ENCODE peak calls at places on chromosomes 3 and 15, in ten cellular contexts. One of them, this sample, is unnamed.
A peak's percentile ranks its signal among the peaks of the same experiment; 100 is the strongest.

GRCh38 chr3:135260025-135260424 is 465.0 kb downstream of the EPHB1 start:
- DNase-seq in RWPE1: no peak
- DNase-seq in choroid plexus epithelial cell: no peak
- DNase-seq in GM12864: no peak
- DNase-seq in AG04450: no peak
- DNase-seq in glutamatergic neuron: no peak
- DNase-seq in CD14-positive monocyte: no peak
- DNase-seq in body of pancreas: no peak
- DNase-seq in cardiac fibroblast: no peak
- DNase-seq in fibroblast of pulmonary artery: no peak
- DNase-seq in this sample: no peak

GRCh38 chr15:66007663-66008262 is 138.5 kb downstream of the RAB11A start:
- DNase-seq in RWPE1: no peak
- DNase-seq in choroid plexus epithelial cell: no peak
- DNase-seq in GM12864: no peak
- DNase-seq in AG04450: no peak
- DNase-seq in glutamatergic neuron: no peak
- DNase-seq in CD14-positive monocyte: no peak
- DNase-seq in body of pancreas: no peak
- DNase-seq in cardiac fibroblast: no peak
- DNase-seq in fibroblast of pulmonary artery: no peak
- DNase-seq in this sample: no peak

GRCh38 chr3:171260899-171261298 is 199.3 kb downstream of the TNIK start:
- DNase-seq in RWPE1: no peak
- DNase-seq in choroid plexus epithelial cell: no peak
- DNase-seq in GM12864: no peak
- DNase-seq in AG04450: no peak
- DNase-seq in glutamatergic neuron: no peak
- DNase-seq in CD14-positive monocyte: no peak
- DNase-seq in body of pancreas: no peak
- DNase-seq in cardiac fibroblast: no peak
- DNase-seq in fibroblast of pulmonary artery: no peak
- DNase-seq in this sample: no peak

GRCh38 chr15:63793046-63793483 is 40.7 kb downstream of the HERC1 start:
- DNase-seq in RWPE1: no peak
- DNase-seq in choroid plexus epithelial cell: no peak
- DNase-seq in GM12864: no peak
- DNase-seq in AG04450: no peak
- DNase-seq in glutamatergic neuron: no peak
- DNase-seq in CD14-positive monocyte: no peak
- DNase-seq in body of pancreas: no peak
- DNase-seq in cardiac fibroblast: no peak
- DNase-seq in fibroblast of pulmonary artery: no peak
- DNase-seq in this sample: no peak

GRCh38 chr3:50340404-50341329 is at the start of gene RASSF1:
- DNase-seq in RWPE1: no peak
- DNase-seq in choroid plexus epithelial cell: peak; percentile 65
- DNase-seq in GM12864: no peak
- DNase-seq in AG04450: no peak
- DNase-seq in glutamatergic neuron: no peak
- DNase-seq in CD14-positive monocyte: no peak
- DNase-seq in body of pancreas: no peak
- DNase-seq in cardiac fibroblast: peak; percentile 64
- DNase-seq in fibroblast of pulmonary artery: peak; percentile 41
- DNase-seq in this sample: peak; percentile 85

GRCh38 chr15:90099868-90100854 is 2.1 kb downstream of the IDH2 start:
- DNase-seq in RWPE1: peak; percentile 32
- DNase-seq in choroid plexus epithelial cell: peak; percentile 33
- DNase-seq in GM12864: no peak
- DNase-seq in AG04450: no peak
- DNase-seq in glutamatergic neuron: no peak
- DNase-seq in CD14-positive monocyte: no peak
- DNase-seq in body of pancreas: peak; percentile 79
- DNase-seq in cardiac fibroblast: peak; percentile 69
- DNase-seq in fibroblast of pulmonary artery: peak; percentile 58
- DNase-seq in this sample: no peak

GRCh38 chr3:42632146-42632545 is 21.4 kb upstream of the ZBTB47 start:
- DNase-seq in RWPE1: no peak
- DNase-seq in choroid plexus epithelial cell: peak; percentile 69
- DNase-seq in GM12864: no peak
- DNase-seq in AG04450: no peak
- DNase-seq in glutamatergic neuron: no peak
- DNase-seq in CD14-positive monocyte: no peak
- DNase-seq in body of pancreas: no peak
- DNase-seq in cardiac fibroblast: no peak
- DNase-seq in fibroblast of pulmonary artery: peak; percentile 23
- DNase-seq in this sample: no peak

GRCh38 chr3:190566043-190566933 is 52.4 kb downstream of the IL1RAP start:
- DNase-seq in RWPE1: peak; percentile 93
- DNase-seq in choroid plexus epithelial cell: peak; percentile 99
- DNase-seq in GM12864: no peak
- DNase-seq in AG04450: peak; percentile 98
- DNase-seq in glutamatergic neuron: no peak
- DNase-seq in CD14-positive monocyte: peak; percentile 98
- DNase-seq in body of pancreas: peak; percentile 72
- DNase-seq in cardiac fibroblast: peak; percentile 100
- DNase-seq in fibroblast of pulmonary artery: peak; percentile 100
- DNase-seq in this sample: no peak

GRCh38 chr3:69048990-69049389 is 3.1 kb downstream of the TMF1 start:
- DNase-seq in RWPE1: no peak
- DNase-seq in choroid plexus epithelial cell: no peak
- DNase-seq in GM12864: no peak
- DNase-seq in AG04450: no peak
- DNase-seq in glutamatergic neuron: no peak
- DNase-seq in CD14-positive monocyte: no peak
- DNase-seq in body of pancreas: no peak
- DNase-seq in cardiac fibroblast: no peak
- DNase-seq in fibroblast of pulmonary artery: no peak
- DNase-seq in this sample: no peak

GRCh38 chr3:69052567-69052898 is 400 bp upstream of the TMF1 start:
- DNase-seq in RWPE1: no peak
- DNase-seq in choroid plexus epithelial cell: no peak
- DNase-seq in GM12864: no peak
- DNase-seq in AG04450: no peak
- DNase-seq in glutamatergic neuron: no peak
- DNase-seq in CD14-positive monocyte: no peak
- DNase-seq in body of pancreas: no peak
- DNase-seq in cardiac fibroblast: no peak
- DNase-seq in fibroblast of pulmonary artery: no peak
- DNase-seq in this sample: no peak

DNA sequence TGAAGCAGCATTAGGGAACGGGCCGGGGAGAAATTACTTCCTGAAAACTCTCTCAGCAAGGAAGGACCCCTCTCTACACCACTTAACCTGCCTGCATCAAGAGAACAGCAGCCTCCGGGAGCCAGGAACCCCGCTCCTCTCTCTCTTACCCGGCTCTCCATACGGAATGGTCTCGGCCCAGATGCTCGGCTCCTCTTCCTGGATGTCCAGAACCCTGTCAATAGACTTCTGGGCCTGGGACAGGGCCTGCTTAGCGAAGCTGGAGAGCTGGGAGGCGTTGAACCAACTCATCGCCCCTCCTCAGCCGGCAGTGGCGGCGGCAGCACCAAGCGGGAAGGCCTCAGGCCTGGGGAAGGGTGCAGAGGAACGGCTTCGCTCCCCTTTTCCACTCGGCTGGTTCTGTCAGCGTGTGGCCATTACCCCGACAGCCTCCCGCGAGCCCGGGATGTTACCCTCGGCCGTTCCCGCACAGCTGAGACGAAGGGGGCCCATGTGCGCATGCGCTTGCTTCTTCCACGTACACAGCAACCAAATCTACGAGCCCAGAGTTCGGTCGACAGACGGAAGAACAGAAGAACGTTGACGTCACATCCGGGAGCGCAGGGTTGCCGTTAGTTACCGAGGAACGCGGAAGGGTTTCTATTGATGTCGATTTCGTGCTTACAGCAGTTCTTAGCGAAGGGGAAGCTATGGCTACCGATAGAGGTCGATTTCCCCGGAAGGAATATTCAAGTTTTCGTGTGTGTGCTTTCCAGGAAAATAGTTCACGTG is at the start of gene TMF1:
- DNase-seq in RWPE1: peak; percentile 94
- DNase-seq in choroid plexus epithelial cell: peak; percentile 100
- DNase-seq in GM12864: peak; percentile 99
- DNase-seq in AG04450: peak; percentile 99
- DNase-seq in glutamatergic neuron: peak; percentile 98
- DNase-seq in CD14-positive monocyte: peak; percentile 98
- DNase-seq in body of pancreas: peak; percentile 99
- DNase-seq in cardiac fibroblast: peak; percentile 99
- DNase-seq in fibroblast of pulmonary artery: peak; percentile 100
- DNase-seq in this sample: peak; percentile 92
- TF ChIP-seq CTCF in RWPE1: no peak
- TF ChIP-seq CTCF in choroid plexus epithelial cell: peak; percentile 8
- TF ChIP-seq CTCF in GM12864: no peak
- TF ChIP-seq CTCF in AG04450: no peak
- TF ChIP-seq CTCF in glutamatergic neuron: no peak
- TF ChIP-seq CTCF in CD14-positive monocyte: no peak
- TF ChIP-seq CTCF in body of pancreas: no peak
- TF ChIP-seq CTCF in cardiac fibroblast: no peak
- TF ChIP-seq CTCF in fibroblast of pulmonary artery: no peak
- TF ChIP-seq CTCF in this sample: no peak

GRCh38 chr3:68017069-68017468 is 362.7 kb upstream of the SUCLG2 start:
- DNase-seq in RWPE1: no peak
- DNase-seq in choroid plexus epithelial cell: no peak
- DNase-seq in GM12864: no peak
- DNase-seq in AG04450: no peak
- DNase-seq in glutamatergic neuron: no peak
- DNase-seq in CD14-positive monocyte: no peak
- DNase-seq in body of pancreas: no peak
- DNase-seq in cardiac fibroblast: no peak
- DNase-seq in fibroblast of pulmonary artery: no peak
- DNase-seq in this sample: no peak
- TF ChIP-seq CTCF in RWPE1: no peak
- TF ChIP-seq CTCF in choroid plexus epithelial cell: no peak
- TF ChIP-seq CTCF in GM12864: no peak
- TF ChIP-seq CTCF in AG04450: no peak
- TF ChIP-seq CTCF in glutamatergic neuron: no peak
- TF ChIP-seq CTCF in CD14-positive monocyte: no peak
- TF ChIP-seq CTCF in body of pancreas: peak; percentile 7
- TF ChIP-seq CTCF in cardiac fibroblast: no peak
- TF ChIP-seq CTCF in fibroblast of pulmonary artery: no peak
- TF ChIP-seq CTCF in this sample: no peak

DNA sequence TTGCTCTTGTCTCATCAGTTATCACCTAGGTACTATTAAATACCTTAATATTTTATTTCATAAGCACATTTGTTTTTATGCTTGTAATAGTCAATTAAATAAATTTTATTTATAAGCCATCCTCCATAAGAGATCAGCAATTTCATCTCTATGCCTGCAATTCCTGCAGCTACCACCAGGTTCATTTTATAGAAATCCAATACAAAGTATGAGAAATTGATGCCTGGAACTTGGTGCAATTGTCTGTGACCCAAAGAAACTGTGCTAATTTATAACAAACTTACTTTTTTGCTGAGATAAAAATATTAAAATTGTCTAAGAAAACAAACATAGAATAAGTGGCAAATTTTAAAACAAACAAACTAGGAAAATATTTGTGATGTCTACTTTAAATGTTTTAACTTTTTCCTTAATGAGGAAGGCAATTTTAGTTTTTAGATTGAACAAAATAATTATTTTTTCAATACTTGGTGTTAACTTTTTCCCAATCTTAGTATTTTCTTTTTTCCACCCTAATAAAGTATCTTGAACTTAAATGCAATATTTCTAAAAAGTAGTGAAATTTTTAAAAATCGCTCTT is 1026.6 kb downstream of the ROBO1 start:
- DNase-seq in RWPE1: no peak
- DNase-seq in choroid plexus epithelial cell: no peak
- DNase-seq in GM12864: no peak
- DNase-seq in AG04450: no peak
- DNase-seq in glutamatergic neuron: no peak
- DNase-seq in CD14-positive monocyte: no peak
- DNase-seq in body of pancreas: no peak
- DNase-seq in cardiac fibroblast: no peak
- DNase-seq in fibroblast of pulmonary artery: no peak
- DNase-seq in this sample: no peak
- TF ChIP-seq CTCF in RWPE1: no peak
- TF ChIP-seq CTCF in choroid plexus epithelial cell: peak; percentile 56
- TF ChIP-seq CTCF in GM12864: peak; percentile 37
- TF ChIP-seq CTCF in AG04450: peak; percentile 60
- TF ChIP-seq CTCF in glutamatergic neuron: peak; percentile 94
- TF ChIP-seq CTCF in CD14-positive monocyte: peak; percentile 62
- TF ChIP-seq CTCF in body of pancreas: peak; percentile 25
- TF ChIP-seq CTCF in cardiac fibroblast: peak; percentile 54
- TF ChIP-seq CTCF in fibroblast of pulmonary artery: peak; percentile 66
- TF ChIP-seq CTCF in this sample: no peak

GRCh38 chr3:117408811-117409210 is 699.2 kb downstream of the TUSC7 start:
- DNase-seq in RWPE1: no peak
- DNase-seq in choroid plexus epithelial cell: peak; percentile 15
- DNase-seq in GM12864: no peak
- DNase-seq in AG04450: no peak
- DNase-seq in glutamatergic neuron: no peak
- DNase-seq in CD14-positive monocyte: no peak
- DNase-seq in body of pancreas: no peak
- DNase-seq in cardiac fibroblast: no peak
- DNase-seq in fibroblast of pulmonary artery: peak; percentile 28
- DNase-seq in this sample: no peak

GRCh38 chr3:117409256-117409655 is 699.7 kb downstream of the TUSC7 start:
- DNase-seq in RWPE1: no peak
- DNase-seq in choroid plexus epithelial cell: no peak
- DNase-seq in GM12864: no peak
- DNase-seq in AG04450: no peak
- DNase-seq in glutamatergic neuron: no peak
- DNase-seq in CD14-positive monocyte: no peak
- DNase-seq in body of pancreas: no peak
- DNase-seq in cardiac fibroblast: no peak
- DNase-seq in fibroblast of pulmonary artery: no peak
- DNase-seq in this sample: no peak

GRCh38 chr3:117407317-117407716 is 697.7 kb downstream of the TUSC7 start:
- DNase-seq in RWPE1: peak; percentile 5
- DNase-seq in choroid plexus epithelial cell: peak; percentile 42
- DNase-seq in GM12864: no peak
- DNase-seq in AG04450: no peak
- DNase-seq in glutamatergic neuron: no peak
- DNase-seq in CD14-positive monocyte: no peak
- DNase-seq in body of pancreas: no peak
- DNase-seq in cardiac fibroblast: peak; percentile 4
- DNase-seq in fibroblast of pulmonary artery: peak; percentile 32
- DNase-seq in this sample: no peak

GRCh38 chr3:117411991-117412390 is 702.4 kb downstream of the TUSC7 start:
- DNase-seq in RWPE1: no peak
- DNase-seq in choroid plexus epithelial cell: no peak
- DNase-seq in GM12864: no peak
- DNase-seq in AG04450: no peak
- DNase-seq in glutamatergic neuron: no peak
- DNase-seq in CD14-positive monocyte: no peak
- DNase-seq in body of pancreas: no peak
- DNase-seq in cardiac fibroblast: no peak
- DNase-seq in fibroblast of pulmonary artery: no peak
- DNase-seq in this sample: no peak

DNA sequence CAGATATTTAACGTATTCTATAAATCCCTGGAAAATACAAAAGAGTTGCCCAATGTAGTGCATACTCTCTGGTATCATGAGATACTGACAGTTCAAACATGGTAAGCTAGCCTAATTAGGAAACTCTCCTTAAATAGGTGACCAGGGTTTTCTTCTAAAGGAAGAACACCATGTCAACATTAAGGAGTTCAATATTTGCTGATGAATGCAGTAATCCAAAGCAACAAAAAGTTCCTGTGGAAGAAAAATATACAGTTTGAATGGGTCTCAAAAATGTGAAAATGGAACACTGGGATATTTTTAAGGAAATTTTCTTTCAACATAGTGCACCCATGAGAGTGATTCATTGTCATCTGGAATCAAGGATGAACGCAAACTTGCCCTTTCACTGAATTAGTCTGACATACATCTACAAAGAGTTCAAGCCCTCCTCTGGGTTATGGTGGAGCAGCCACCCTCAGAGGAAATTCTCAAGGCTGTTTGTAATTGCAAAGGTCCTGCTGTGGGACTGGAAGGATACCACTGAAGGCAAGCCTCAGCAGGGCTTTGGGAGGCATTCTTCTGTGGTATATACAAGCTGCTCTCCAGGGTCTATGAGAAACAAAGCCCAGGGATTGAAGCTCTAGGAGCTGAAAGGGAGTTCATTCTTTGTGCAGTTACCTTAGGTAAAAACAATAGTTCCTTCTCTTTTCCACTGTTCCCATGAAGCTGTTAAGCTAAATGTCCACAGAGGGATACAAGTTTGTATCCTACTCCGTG is 700.3 kb downstream of the TUSC7 start:
- DNase-seq in RWPE1: no peak
- DNase-seq in choroid plexus epithelial cell: peak; percentile 48
- DNase-seq in GM12864: no peak
- DNase-seq in AG04450: no peak
- DNase-seq in glutamatergic neuron: no peak
- DNase-seq in CD14-positive monocyte: no peak
- DNase-seq in body of pancreas: no peak
- DNase-seq in cardiac fibroblast: no peak
- DNase-seq in fibroblast of pulmonary artery: peak; percentile 1
- DNase-seq in this sample: no peak
- TF ChIP-seq CTCF in RWPE1: no peak
- TF ChIP-seq CTCF in choroid plexus epithelial cell: no peak
- TF ChIP-seq CTCF in GM12864: no peak
- TF ChIP-seq CTCF in AG04450: no peak
- TF ChIP-seq CTCF in glutamatergic neuron: no peak
- TF ChIP-seq CTCF in CD14-positive monocyte: no peak
- TF ChIP-seq CTCF in body of pancreas: no peak
- TF ChIP-seq CTCF in cardiac fibroblast: no peak
- TF ChIP-seq CTCF in fibroblast of pulmonary artery: no peak
- TF ChIP-seq CTCF in this sample: no peak